ENCODE peak calls at places on chromosome 1, in five cellular contexts. Z is cardiac fibroblast, B is HFF-Myc, U is left ventricle myocardium inferior, E is body of pancreas. Q is an unnamed sample.

GRCh38 chr1:56148466-56149193 is 430.7 kb downstream of the PLPP3 start:
- DNase-seq in Z (no peak), B (no peak), U (no peak), E (no peak), Q (no peak)

GRCh38 chr1:18938008-18938706 is 18.3 kb downstream of the IFFO2 start:
- DNase-seq in Z (no peak), B (no peak), U (no peak), E (no peak), Q (no peak)

GRCh38 chr1:92817986-92818764 is 13.7 kb upstream of the RPL5 start:
- DNase-seq in Z (peak), B (no peak), U (no peak), E (no peak), Q (no peak)

GRCh38 chr1:66618390-66618789 is 84.4 kb downstream of the SGIP1 start:
- DNase-seq in Z (no peak), B (no peak), U (no peak), E (no peak), Q (no peak)

GRCh38 chr1:160105155-160105554 is 6.7 kb upstream of the IGSF8 start:
- DNase-seq in Z (no peak), B (no peak), U (no peak), E (no peak), Q (no peak)

GRCh38 chr1:171251042-171251740 is 2.9 kb downstream of the FMO1 start:
- DNase-seq in Z (no peak), B (no peak), U (no peak), E (no peak), Q (no peak)

GRCh38 chr1:117643601-117644000 is 37.8 kb downstream of the TENT5C start:
- DNase-seq in Z (no peak), B (no peak), U (no peak), E (no peak), Q (no peak)

GRCh38 chr1:94726981-94727685 is 93.0 kb upstream of the SLC44A3 start:
- DNase-seq in Z (no peak), B (no peak), U (no peak), E (no peak), Q (no peak)

GRCh38 chr1:25727819-25728286 is 72.1 kb upstream of the SELENON start:
- DNase-seq in Z (peak), B (no peak), U (peak), E (peak), Q (no peak)

GRCh38 chr1:167821969-167822685 is 91.8 kb downstream of the ADCY10 start:
- DNase-seq in Z (peak), B (no peak), U (no peak), E (no peak), Q (peak)

GRCh38 chr1:63547621-63548294 is 24.4 kb downstream of the EFCAB7 start:
- DNase-seq in Z (peak), B (no peak), U (no peak), E (no peak), Q (no peak)

GRCh38 chr1:241775021-241775420 is 73.0 kb upstream of the EXO1 start:
- DNase-seq in Z (no peak), B (no peak), U (no peak), E (no peak), Q (no peak)

GRCh38 chr1:93937997-93938396 is 28.8 kb upstream of the GCLM start:
- DNase-seq in Z (no peak), B (no peak), U (no peak), E (no peak), Q (no peak)

GRCh38 chr1:110494522-110495406 is 24.2 kb downstream of the KCNA10 start:
- DNase-seq in Z (no peak), B (no peak), U (no peak), E (no peak), Q (no peak)

GRCh38 chr1:35264861-35265260 is 3.6 kb upstream of the ZMYM4 start:
- DNase-seq in Z (peak), B (peak), U (no peak), E (peak), Q (peak)

GRCh38 chr1:179081696-179082307 is at the start of gene TOR3A:
- DNase-seq in Z (peak), B (peak), U (peak), E (peak), Q (peak)

GRCh38 chr1:50347933-50348332 is 75.3 kb downstream of the DMRTA2 start:
- DNase-seq in Z (no peak), B (no peak), U (no peak), E (no peak), Q (no peak)

DNA sequence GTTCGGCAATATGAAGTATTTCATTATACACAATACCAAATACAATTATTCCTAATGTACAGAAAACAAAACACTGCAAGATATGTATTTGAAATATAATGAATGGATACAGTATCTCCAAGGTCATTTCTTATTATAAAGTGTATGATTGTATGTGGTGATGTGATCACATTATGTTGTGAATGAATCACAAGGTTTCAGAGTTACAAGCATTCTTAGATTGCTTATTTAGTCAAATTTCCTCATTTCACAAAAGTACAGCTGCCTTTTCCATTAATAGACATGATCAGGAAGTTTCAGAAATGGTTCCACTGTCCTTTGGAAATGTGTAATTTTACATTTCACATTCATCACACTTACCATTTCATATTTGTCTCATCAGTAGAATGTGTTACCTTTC is 28.3 kb upstream of the NEK7 start:
- DNase-seq in Z (no peak), B (no peak), U (no peak), E (no peak), Q (no peak)
- TF ChIP-seq CTCF in Z (no peak), B (no peak), U (no peak), E (no peak), Q (no peak)

DNA sequence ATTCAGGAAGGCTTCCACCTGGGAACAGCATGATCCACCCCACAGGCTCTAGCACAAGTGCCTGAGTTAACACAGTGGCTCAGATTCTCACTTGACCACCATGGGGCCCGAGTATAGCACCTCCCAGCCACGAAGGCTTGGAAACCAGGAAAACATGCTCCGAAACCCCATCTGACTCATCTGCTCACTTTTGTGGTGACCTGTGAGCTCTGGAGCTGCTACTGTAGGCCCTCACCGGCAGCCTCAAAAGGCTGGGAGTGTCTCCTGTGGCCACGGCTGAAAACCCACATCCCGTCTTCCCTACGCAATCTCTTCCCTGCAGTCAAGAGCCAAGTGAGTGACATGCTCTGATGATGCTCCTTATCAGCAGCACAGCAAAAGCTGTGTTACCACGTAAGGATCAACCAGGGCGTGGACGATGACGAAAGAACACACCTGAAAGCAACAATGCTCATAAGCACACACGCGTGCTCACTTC is 81.4 kb downstream of the TGFBR3 start:
- DNase-seq in Z (peak), B (no peak), U (no peak), E (no peak), Q (peak)
- H3K4me3 ChIP-seq in Z (no peak), B (no peak), U (no peak), E (no peak), Q (no peak)

GRCh38 chr1:214551436-214552173 is at the start of gene PTPN14:
- DNase-seq in Z (peak), B (peak), U (peak), E (peak), Q (peak)
- TF ChIP-seq CTCF in Z (peak), B (peak), U (peak), E (peak), Q (peak)

DNA sequence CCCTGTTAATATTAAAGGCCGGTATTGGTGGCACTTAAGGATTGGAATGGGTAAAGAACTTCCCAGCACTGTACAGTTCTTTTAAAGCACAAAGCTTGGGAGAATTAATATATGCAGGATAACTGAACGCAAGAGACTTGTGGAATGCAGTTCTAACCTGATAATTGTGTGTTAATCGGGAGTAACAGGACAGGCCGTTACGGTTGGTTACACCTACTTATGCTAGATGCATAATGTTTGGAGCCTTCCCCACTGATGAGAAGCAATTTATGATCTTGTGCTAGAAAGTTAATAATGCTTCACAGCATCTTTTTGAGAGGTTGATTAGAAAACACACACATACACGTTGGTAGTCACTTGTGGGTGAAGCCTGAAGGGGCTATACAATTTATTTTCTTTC is 7.0 kb downstream of the CHTOP start:
- DNase-seq in Z (no peak), B (no peak), U (no peak), E (no peak), Q (no peak)
- H3K4me3 ChIP-seq in Z (no peak), B (no peak), U (no peak), E (no peak), Q (no peak)

GRCh38 chr1:1517973-1518620 is 6.1 kb downstream of the ATAD3A start:
- DNase-seq in Z (no peak), B (no peak), U (no peak), E (no peak), Q (no peak)
- TF ChIP-seq CTCF in Z (no peak), B (no peak), U (no peak), E (no peak), Q (no peak)

DNA sequence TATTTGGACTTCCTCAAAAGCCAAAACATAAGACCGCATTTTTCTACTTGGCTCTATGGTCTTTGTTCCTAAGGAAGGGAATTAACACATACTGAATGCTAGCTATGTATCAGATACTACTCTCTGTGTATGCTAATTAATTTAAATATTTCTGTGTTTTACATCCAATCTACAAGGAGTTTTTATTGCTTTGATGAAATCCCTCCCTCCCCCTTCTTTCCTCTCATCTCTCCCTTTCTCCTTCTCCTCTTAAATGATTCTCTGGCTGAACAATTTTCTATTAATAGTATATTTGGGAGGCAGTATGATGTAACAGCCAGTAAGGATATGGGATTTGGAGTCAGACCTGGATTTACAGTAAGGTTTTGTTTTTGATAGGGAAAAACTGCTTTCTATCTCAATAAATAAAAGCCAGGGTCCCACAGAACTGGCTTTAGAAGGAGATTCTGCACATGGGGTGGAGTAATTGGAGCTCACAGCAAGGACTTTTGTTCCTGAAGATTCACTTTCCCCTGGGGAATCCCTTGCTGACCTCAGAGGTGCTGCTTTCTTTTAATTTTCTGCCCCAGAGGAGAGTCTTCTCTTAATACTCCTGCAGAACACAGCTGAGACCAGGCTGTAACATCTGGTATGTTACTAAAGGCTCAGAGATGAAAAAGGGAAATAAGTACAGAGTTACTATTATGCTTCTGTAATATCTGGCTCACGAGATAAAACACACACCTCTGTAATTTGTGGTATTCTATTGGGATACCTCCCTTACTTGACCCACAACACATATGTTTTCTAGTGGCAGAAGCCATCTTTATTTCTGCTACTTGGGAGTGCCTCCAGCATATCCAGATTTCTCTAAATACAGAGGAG is 13.3 kb downstream of the EPB41 start:
- DNase-seq in Z (peak), B (no peak), U (no peak), E (no peak), Q (no peak)
- H3K4me3 ChIP-seq in Z (no peak), B (no peak), U (no peak), E (no peak), Q (no peak)

Q was measured in astrocyte of the cerebellum.